ENCODE peak calls at places on chromosomes 6 and 20, in nine cellular contexts. One of them, this sample, is unnamed. For H3K36me3 and H3K4me1, the result is how much of the 10 kb centered on the place peaks cover.

GRCh38 chr20:63315240-63315981 is 22.4 kb downstream of the COL20A1 start:
- DNase-seq in body of pancreas: no peak
- DNase-seq in GM23338: no peak
- DNase-seq in adrenal gland: no peak
- DNase-seq in BE2C: peak
- DNase-seq in MM.1S: no peak
- DNase-seq in ovary: peak
- DNase-seq in aorta: peak
- DNase-seq in ascending aorta: no peak
- DNase-seq in this sample: no peak

GRCh38 chr20:40160151-40160550 is 528.9 kb downstream of the MAFB start:
- DNase-seq in BE2C: peak
- DNase-seq in MM.1S: peak
- DNase-seq in aorta: peak
- DNase-seq in body of pancreas: peak
- DNase-seq in ascending aorta: no peak
- DNase-seq in GM23338: peak
- DNase-seq in adrenal gland: peak
- DNase-seq in ovary: no peak
- DNase-seq in this sample: no peak

GRCh38 chr6:7769702-7770101 is 43.8 kb downstream of the BMP6 start:
- DNase-seq in adrenal gland: no peak
- DNase-seq in MM.1S: no peak
- DNase-seq in GM23338: no peak
- DNase-seq in BE2C: no peak
- DNase-seq in aorta: no peak
- DNase-seq in body of pancreas: no peak
- DNase-seq in ovary: no peak
- DNase-seq in ascending aorta: no peak
- DNase-seq in this sample: no peak

GRCh38 chr20:47985092-47985850 is 200.0 kb upstream of the SULF2 start:
- DNase-seq in BE2C: no peak
- DNase-seq in ascending aorta: no peak
- DNase-seq in aorta: no peak
- DNase-seq in GM23338: peak
- DNase-seq in ovary: no peak
- DNase-seq in adrenal gland: no peak
- DNase-seq in body of pancreas: no peak
- DNase-seq in MM.1S: no peak
- DNase-seq in this sample: no peak

GRCh38 chr6:110934499-110934898 is 24.0 kb upstream of the GTF3C6 start:
- DNase-seq in ovary: no peak
- DNase-seq in GM23338: no peak
- DNase-seq in adrenal gland: no peak
- DNase-seq in ascending aorta: no peak
- DNase-seq in body of pancreas: no peak
- DNase-seq in BE2C: no peak
- DNase-seq in aorta: no peak
- DNase-seq in MM.1S: no peak
- DNase-seq in this sample: no peak

GRCh38 chr6:43676962-43677606 is 10.5 kb downstream of the MRPS18A start:
- DNase-seq in body of pancreas: no peak
- DNase-seq in MM.1S: no peak
- DNase-seq in GM23338: no peak
- DNase-seq in ovary: no peak
- DNase-seq in ascending aorta: no peak
- DNase-seq in BE2C: no peak
- DNase-seq in aorta: no peak
- DNase-seq in adrenal gland: no peak
- DNase-seq in this sample: no peak

GRCh38 chr6:144820270-144820669 is 535.1 kb downstream of the UTRN start:
- DNase-seq in MM.1S: no peak
- DNase-seq in body of pancreas: no peak
- DNase-seq in aorta: no peak
- DNase-seq in GM23338: no peak
- DNase-seq in ovary: no peak
- DNase-seq in BE2C: no peak
- DNase-seq in ascending aorta: no peak
- DNase-seq in adrenal gland: no peak
- DNase-seq in this sample: no peak

GRCh38 chr6:42047790-42048405 is 2.4 kb upstream of the TAF8 start:
- DNase-seq in GM23338: no peak
- DNase-seq in ascending aorta: no peak
- DNase-seq in MM.1S: no peak
- DNase-seq in BE2C: no peak
- DNase-seq in adrenal gland: no peak
- DNase-seq in body of pancreas: no peak
- DNase-seq in aorta: no peak
- DNase-seq in ovary: peak
- DNase-seq in this sample: no peak

GRCh38 chr6:39432311-39433025 is 110.0 kb upstream of the KCNK16 start:
- DNase-seq in BE2C: no peak
- DNase-seq in body of pancreas: no peak
- DNase-seq in GM23338: no peak
- DNase-seq in ovary: no peak
- DNase-seq in ascending aorta: no peak
- DNase-seq in aorta: no peak
- DNase-seq in adrenal gland: no peak
- DNase-seq in MM.1S: no peak
- DNase-seq in this sample: no peak

GRCh38 chr20:34928411-34928810 is 27.2 kb downstream of the GSS start:
- DNase-seq in GM23338: no peak
- DNase-seq in ovary: no peak
- DNase-seq in MM.1S: no peak
- DNase-seq in body of pancreas: no peak
- DNase-seq in aorta: no peak
- DNase-seq in ascending aorta: no peak
- DNase-seq in BE2C: no peak
- DNase-seq in adrenal gland: no peak
- DNase-seq in this sample: no peak
- H3K36me3 ChIP-seq in GM23338: under half
- H3K36me3 ChIP-seq in ovary: under half
- H3K36me3 ChIP-seq in MM.1S: under half
- H3K36me3 ChIP-seq in body of pancreas: under half
- H3K36me3 ChIP-seq in aorta: under half
- H3K36me3 ChIP-seq in ascending aorta: half or more
- H3K36me3 ChIP-seq in BE2C: under half
- H3K36me3 ChIP-seq in adrenal gland: half or more
- H3K36me3 ChIP-seq in this sample: under half

GRCh38 chr20:49987015-49987867 is 4.5 kb downstream of the SNAI1 start:
- DNase-seq in adrenal gland: no peak
- DNase-seq in aorta: no peak
- DNase-seq in ascending aorta: no peak
- DNase-seq in GM23338: no peak
- DNase-seq in body of pancreas: no peak
- DNase-seq in BE2C: no peak
- DNase-seq in MM.1S: no peak
- DNase-seq in ovary: no peak
- DNase-seq in this sample: no peak
- H3K4me1 ChIP-seq in adrenal gland: under half
- H3K4me1 ChIP-seq in aorta: under half
- H3K4me1 ChIP-seq in ascending aorta: under half
- H3K4me1 ChIP-seq in GM23338: half or more
- H3K4me1 ChIP-seq in body of pancreas: under half
- H3K4me1 ChIP-seq in BE2C: under half
- H3K4me1 ChIP-seq in MM.1S: under half
- H3K4me1 ChIP-seq in ovary: under half
- H3K4me1 ChIP-seq in this sample: under half

GRCh38 chr20:17628101-17628841 is 53.8 kb downstream of the RRBP1 start:
- DNase-seq in BE2C: no peak
- DNase-seq in body of pancreas: no peak
- DNase-seq in GM23338: no peak
- DNase-seq in aorta: peak
- DNase-seq in ovary: no peak
- DNase-seq in MM.1S: no peak
- DNase-seq in adrenal gland: no peak
- DNase-seq in ascending aorta: no peak
- DNase-seq in this sample: no peak

GRCh38 chr20:17626217-17627007 is 55.6 kb downstream of the RRBP1 start:
- DNase-seq in body of pancreas: peak
- DNase-seq in adrenal gland: no peak
- DNase-seq in ascending aorta: no peak
- DNase-seq in GM23338: no peak
- DNase-seq in MM.1S: no peak
- DNase-seq in ovary: no peak
- DNase-seq in aorta: peak
- DNase-seq in BE2C: no peak
- DNase-seq in this sample: no peak

GRCh38 chr20:17625246-17626051 is 55.6 kb downstream of the DSTN start:
- DNase-seq in adrenal gland: no peak
- DNase-seq in BE2C: peak
- DNase-seq in aorta: no peak
- DNase-seq in GM23338: no peak
- DNase-seq in MM.1S: no peak
- DNase-seq in ovary: peak
- DNase-seq in ascending aorta: peak
- DNase-seq in body of pancreas: peak
- DNase-seq in this sample: no peak

GRCh38 chr20:17629025-17629424 is 53.0 kb downstream of the RRBP1 start:
- DNase-seq in adrenal gland: no peak
- DNase-seq in BE2C: no peak
- DNase-seq in ovary: no peak
- DNase-seq in MM.1S: no peak
- DNase-seq in ascending aorta: no peak
- DNase-seq in GM23338: no peak
- DNase-seq in aorta: peak
- DNase-seq in body of pancreas: no peak
- DNase-seq in this sample: no peak

GRCh38 chr20:17627101-17627950 is 54.7 kb downstream of the RRBP1 start:
- DNase-seq in aorta: peak
- DNase-seq in BE2C: peak
- DNase-seq in GM23338: no peak
- DNase-seq in MM.1S: no peak
- DNase-seq in ascending aorta: no peak
- DNase-seq in ovary: no peak
- DNase-seq in adrenal gland: no peak
- DNase-seq in body of pancreas: no peak
- DNase-seq in this sample: no peak
- H3K36me3 ChIP-seq in aorta: under half
- H3K36me3 ChIP-seq in BE2C: under half
- H3K36me3 ChIP-seq in GM23338: under half
- H3K36me3 ChIP-seq in MM.1S: under half
- H3K36me3 ChIP-seq in ascending aorta: half or more
- H3K36me3 ChIP-seq in ovary: under half
- H3K36me3 ChIP-seq in adrenal gland: half or more
- H3K36me3 ChIP-seq in body of pancreas: under half
- H3K36me3 ChIP-seq in this sample: under half

GRCh38 chr20:5033566-5033965 is 32.3 kb upstream of the SLC23A2 start:
- DNase-seq in ascending aorta: no peak
- DNase-seq in GM23338: no peak
- DNase-seq in aorta: no peak
- DNase-seq in ovary: peak
- DNase-seq in BE2C: no peak
- DNase-seq in adrenal gland: no peak
- DNase-seq in MM.1S: no peak
- DNase-seq in body of pancreas: no peak
- DNase-seq in this sample: no peak
- H3K4me1 ChIP-seq in ascending aorta: under half
- H3K4me1 ChIP-seq in GM23338: under half
- H3K4me1 ChIP-seq in aorta: under half
- H3K4me1 ChIP-seq in ovary: under half
- H3K4me1 ChIP-seq in BE2C: under half
- H3K4me1 ChIP-seq in adrenal gland: under half
- H3K4me1 ChIP-seq in MM.1S: under half
- H3K4me1 ChIP-seq in body of pancreas: under half
- H3K4me1 ChIP-seq in this sample: under half